ENCODE peak calls at places on chromosome 6, in nine cellular contexts. One of them, this sample, is unnamed.

GRCh38 chr6:36252005-36252404 is 17.9 kb upstream of the PNPLA1 start:
- DNase-seq in psoas muscle: no peak
- DNase-seq in astrocyte of the cerebellum: no peak
- DNase-seq in CD8-positive, alpha-beta memory T cell: no peak
- DNase-seq in heart right ventricle: no peak
- DNase-seq in endodermal cell: no peak
- DNase-seq in GM23248: no peak
- DNase-seq in fibroblast of the aortic adventitia: peak
- DNase-seq in small intestine: no peak
- DNase-seq in this sample: no peak

GRCh38 chr6:42454428-42454791 is 2.7 kb upstream of the TRERF1 start:
- DNase-seq in psoas muscle: peak
- DNase-seq in astrocyte of the cerebellum: no peak
- DNase-seq in CD8-positive, alpha-beta memory T cell: no peak
- DNase-seq in heart right ventricle: peak
- DNase-seq in endodermal cell: peak
- DNase-seq in GM23248: peak
- DNase-seq in fibroblast of the aortic adventitia: peak
- DNase-seq in small intestine: peak
- DNase-seq in this sample: no peak

GRCh38 chr6:67717281-67717680 is 917.8 kb upstream of the ADGRB3 start:
- DNase-seq in psoas muscle: no peak
- DNase-seq in astrocyte of the cerebellum: no peak
- DNase-seq in CD8-positive, alpha-beta memory T cell: no peak
- DNase-seq in heart right ventricle: no peak
- DNase-seq in endodermal cell: no peak
- DNase-seq in GM23248: no peak
- DNase-seq in fibroblast of the aortic adventitia: peak
- DNase-seq in small intestine: no peak
- DNase-seq in this sample: no peak

GRCh38 chr6:28646650-28647049 is 121.0 kb downstream of the GPX5 start:
- DNase-seq in psoas muscle: no peak
- DNase-seq in astrocyte of the cerebellum: no peak
- DNase-seq in CD8-positive, alpha-beta memory T cell: no peak
- DNase-seq in heart right ventricle: no peak
- DNase-seq in endodermal cell: no peak
- DNase-seq in GM23248: no peak
- DNase-seq in fibroblast of the aortic adventitia: no peak
- DNase-seq in small intestine: no peak
- DNase-seq in this sample: no peak

GRCh38 chr6:24329451-24329850 is 28.4 kb downstream of the DCDC2 start:
- DNase-seq in psoas muscle: no peak
- DNase-seq in astrocyte of the cerebellum: no peak
- DNase-seq in CD8-positive, alpha-beta memory T cell: no peak
- DNase-seq in heart right ventricle: no peak
- DNase-seq in endodermal cell: no peak
- DNase-seq in GM23248: peak
- DNase-seq in fibroblast of the aortic adventitia: no peak
- DNase-seq in small intestine: no peak
- DNase-seq in this sample: no peak

GRCh38 chr6:31352497-31353368 is 4.2 kb downstream of the HLA-B start:
- DNase-seq in psoas muscle: no peak
- DNase-seq in astrocyte of the cerebellum: no peak
- DNase-seq in CD8-positive, alpha-beta memory T cell: peak
- DNase-seq in heart right ventricle: no peak
- DNase-seq in endodermal cell: no peak
- DNase-seq in GM23248: no peak
- DNase-seq in fibroblast of the aortic adventitia: no peak
- DNase-seq in small intestine: no peak
- DNase-seq in this sample: peak

GRCh38 chr6:48476257-48476656 is 365.3 kb upstream of the PTCHD4 start:
- DNase-seq in psoas muscle: no peak
- DNase-seq in astrocyte of the cerebellum: peak
- DNase-seq in CD8-positive, alpha-beta memory T cell: no peak
- DNase-seq in heart right ventricle: no peak
- DNase-seq in endodermal cell: peak
- DNase-seq in GM23248: peak
- DNase-seq in fibroblast of the aortic adventitia: peak
- DNase-seq in small intestine: no peak
- DNase-seq in this sample: no peak

GRCh38 chr6:24709014-24709711 is 9.8 kb downstream of the C6orf62 start:
- DNase-seq in psoas muscle: no peak
- DNase-seq in astrocyte of the cerebellum: no peak
- DNase-seq in CD8-positive, alpha-beta memory T cell: no peak
- DNase-seq in heart right ventricle: no peak
- DNase-seq in endodermal cell: no peak
- DNase-seq in GM23248: no peak
- DNase-seq in fibroblast of the aortic adventitia: no peak
- DNase-seq in small intestine: no peak
- DNase-seq in this sample: no peak

GRCh38 chr6:116223355-116223754 is 30.5 kb downstream of the TSPYL4 start:
- DNase-seq in psoas muscle: no peak
- DNase-seq in astrocyte of the cerebellum: no peak
- DNase-seq in CD8-positive, alpha-beta memory T cell: no peak
- DNase-seq in heart right ventricle: no peak
- DNase-seq in endodermal cell: no peak
- DNase-seq in GM23248: no peak
- DNase-seq in fibroblast of the aortic adventitia: no peak
- DNase-seq in small intestine: no peak
- DNase-seq in this sample: no peak

GRCh38 chr6:43669050-43669921 is 18.3 kb downstream of the MRPS18A start:
- DNase-seq in psoas muscle: peak
- DNase-seq in astrocyte of the cerebellum: no peak
- DNase-seq in CD8-positive, alpha-beta memory T cell: no peak
- DNase-seq in heart right ventricle: peak
- DNase-seq in endodermal cell: peak
- DNase-seq in GM23248: peak
- DNase-seq in fibroblast of the aortic adventitia: peak
- DNase-seq in small intestine: no peak
- DNase-seq in this sample: no peak

GRCh38 chr6:168703970-168704369 is 263.0 kb downstream of the SMOC2 start:
- DNase-seq in psoas muscle: no peak
- DNase-seq in astrocyte of the cerebellum: no peak
- DNase-seq in CD8-positive, alpha-beta memory T cell: no peak
- DNase-seq in heart right ventricle: no peak
- DNase-seq in endodermal cell: no peak
- DNase-seq in GM23248: no peak
- DNase-seq in fibroblast of the aortic adventitia: no peak
- DNase-seq in small intestine: no peak
- DNase-seq in this sample: no peak

GRCh38 chr6:28648035-28648877 is 122.6 kb downstream of the GPX5 start:
- DNase-seq in psoas muscle: no peak
- DNase-seq in astrocyte of the cerebellum: peak
- DNase-seq in CD8-positive, alpha-beta memory T cell: no peak
- DNase-seq in heart right ventricle: no peak
- DNase-seq in endodermal cell: peak
- DNase-seq in GM23248: peak
- DNase-seq in fibroblast of the aortic adventitia: peak
- DNase-seq in small intestine: peak
- DNase-seq in this sample: peak

GRCh38 chr6:128600397-128600951 is 80.1 kb upstream of the PTPRK start:
- DNase-seq in psoas muscle: no peak
- DNase-seq in astrocyte of the cerebellum: peak
- DNase-seq in CD8-positive, alpha-beta memory T cell: no peak
- DNase-seq in heart right ventricle: no peak
- DNase-seq in endodermal cell: no peak
- DNase-seq in GM23248: peak
- DNase-seq in fibroblast of the aortic adventitia: peak
- DNase-seq in small intestine: no peak
- DNase-seq in this sample: no peak

GRCh38 chr6:126143650-126144260 is 157.4 kb downstream of the TRMT11 start:
- DNase-seq in psoas muscle: no peak
- DNase-seq in astrocyte of the cerebellum: no peak
- DNase-seq in CD8-positive, alpha-beta memory T cell: no peak
- DNase-seq in heart right ventricle: no peak
- DNase-seq in endodermal cell: no peak
- DNase-seq in GM23248: no peak
- DNase-seq in fibroblast of the aortic adventitia: peak
- DNase-seq in small intestine: no peak
- DNase-seq in this sample: no peak

GRCh38 chr6:7726416-7727149 is 684 bp downstream of the BMP6 start:
- DNase-seq in psoas muscle: peak
- DNase-seq in astrocyte of the cerebellum: no peak
- DNase-seq in CD8-positive, alpha-beta memory T cell: no peak
- DNase-seq in heart right ventricle: peak
- DNase-seq in endodermal cell: peak
- DNase-seq in GM23248: peak
- DNase-seq in fibroblast of the aortic adventitia: peak
- DNase-seq in small intestine: no peak
- DNase-seq in this sample: no peak

GRCh38 chr6:61809004-61809595 is 476.9 kb downstream of the KHDRBS2 start:
- DNase-seq in psoas muscle: no peak
- DNase-seq in astrocyte of the cerebellum: no peak
- DNase-seq in CD8-positive, alpha-beta memory T cell: no peak
- DNase-seq in heart right ventricle: no peak
- DNase-seq in endodermal cell: no peak
- DNase-seq in GM23248: peak
- DNase-seq in fibroblast of the aortic adventitia: no peak
- DNase-seq in small intestine: peak
- DNase-seq in this sample: no peak

GRCh38 chr6:14727494-14728395 is 518.1 kb upstream of the JARID2 start:
- DNase-seq in psoas muscle: no peak
- DNase-seq in astrocyte of the cerebellum: no peak
- DNase-seq in CD8-positive, alpha-beta memory T cell: no peak
- DNase-seq in heart right ventricle: no peak
- DNase-seq in endodermal cell: peak
- DNase-seq in GM23248: no peak
- DNase-seq in fibroblast of the aortic adventitia: no peak
- DNase-seq in small intestine: no peak
- DNase-seq in this sample: no peak

GRCh38 chr6:137724495-137725211 is 142.4 kb upstream of the TNFAIP3 start:
- DNase-seq in psoas muscle: peak
- DNase-seq in astrocyte of the cerebellum: no peak
- DNase-seq in CD8-positive, alpha-beta memory T cell: no peak
- DNase-seq in heart right ventricle: peak
- DNase-seq in endodermal cell: no peak
- DNase-seq in GM23248: no peak
- DNase-seq in fibroblast of the aortic adventitia: no peak
- DNase-seq in small intestine: no peak
- DNase-seq in this sample: no peak

GRCh38 chr6:170283212-170284081 is 7.4 kb downstream of the DLL1 start:
- DNase-seq in psoas muscle: no peak
- DNase-seq in astrocyte of the cerebellum: no peak
- DNase-seq in CD8-positive, alpha-beta memory T cell: no peak
- DNase-seq in heart right ventricle: no peak
- DNase-seq in endodermal cell: peak
- DNase-seq in GM23248: no peak
- DNase-seq in fibroblast of the aortic adventitia: no peak
- DNase-seq in small intestine: no peak
- DNase-seq in this sample: no peak

GRCh38 chr6:41527721-41528408 is 18.3 kb upstream of the FOXP4 start:
- DNase-seq in psoas muscle: no peak
- DNase-seq in astrocyte of the cerebellum: no peak
- DNase-seq in CD8-positive, alpha-beta memory T cell: no peak
- DNase-seq in heart right ventricle: no peak
- DNase-seq in endodermal cell: peak
- DNase-seq in GM23248: peak
- DNase-seq in fibroblast of the aortic adventitia: peak
- DNase-seq in small intestine: peak
- DNase-seq in this sample: no peak

GRCh38 chr6:161021543-161021942 is 30.0 kb downstream of the MAP3K4 start:
- DNase-seq in psoas muscle: no peak
- DNase-seq in astrocyte of the cerebellum: no peak
- DNase-seq in CD8-positive, alpha-beta memory T cell: no peak
- DNase-seq in heart right ventricle: no peak
- DNase-seq in endodermal cell: no peak
- DNase-seq in GM23248: no peak
- DNase-seq in fibroblast of the aortic adventitia: no peak
- DNase-seq in small intestine: no peak
- DNase-seq in this sample: no peak

GRCh38 chr6:81820979-81821378 is 68.5 kb upstream of the TENT5A start:
- DNase-seq in psoas muscle: no peak
- DNase-seq in astrocyte of the cerebellum: peak
- DNase-seq in CD8-positive, alpha-beta memory T cell: no peak
- DNase-seq in heart right ventricle: no peak
- DNase-seq in endodermal cell: no peak
- DNase-seq in GM23248: no peak
- DNase-seq in fibroblast of the aortic adventitia: no peak
- DNase-seq in small intestine: peak
- DNase-seq in this sample: no peak

GRCh38 chr6:20069130-20069529 is 143.1 kb downstream of the MBOAT1 start:
- DNase-seq in psoas muscle: no peak
- DNase-seq in astrocyte of the cerebellum: no peak
- DNase-seq in CD8-positive, alpha-beta memory T cell: no peak
- DNase-seq in heart right ventricle: no peak
- DNase-seq in endodermal cell: no peak
- DNase-seq in GM23248: no peak
- DNase-seq in fibroblast of the aortic adventitia: no peak
- DNase-seq in small intestine: no peak
- DNase-seq in this sample: no peak
- H3K4me3 ChIP-seq in psoas muscle: no peak
- H3K4me3 ChIP-seq in astrocyte of the cerebellum: no peak
- H3K4me3 ChIP-seq in CD8-positive, alpha-beta memory T cell: no peak
- H3K4me3 ChIP-seq in heart right ventricle: no peak
- H3K4me3 ChIP-seq in endodermal cell: no peak
- H3K4me3 ChIP-seq in GM23248: no peak
- H3K4me3 ChIP-seq in fibroblast of the aortic adventitia: no peak
- H3K4me3 ChIP-seq in small intestine: no peak
- H3K4me3 ChIP-seq in this sample: no peak

GRCh38 chr6:9100869-9101575 is 665.7 kb upstream of the SLC35B3 start:
- DNase-seq in psoas muscle: no peak
- DNase-seq in astrocyte of the cerebellum: no peak
- DNase-seq in CD8-positive, alpha-beta memory T cell: no peak
- DNase-seq in heart right ventricle: no peak
- DNase-seq in endodermal cell: no peak
- DNase-seq in GM23248: no peak
- DNase-seq in fibroblast of the aortic adventitia: no peak
- DNase-seq in small intestine: no peak
- DNase-seq in this sample: no peak
- H3K4me3 ChIP-seq in psoas muscle: no peak
- H3K4me3 ChIP-seq in astrocyte of the cerebellum: no peak
- H3K4me3 ChIP-seq in CD8-positive, alpha-beta memory T cell: no peak
- H3K4me3 ChIP-seq in heart right ventricle: no peak
- H3K4me3 ChIP-seq in endodermal cell: no peak
- H3K4me3 ChIP-seq in GM23248: no peak
- H3K4me3 ChIP-seq in fibroblast of the aortic adventitia: no peak
- H3K4me3 ChIP-seq in small intestine: no peak
- H3K4me3 ChIP-seq in this sample: no peak

DNA sequence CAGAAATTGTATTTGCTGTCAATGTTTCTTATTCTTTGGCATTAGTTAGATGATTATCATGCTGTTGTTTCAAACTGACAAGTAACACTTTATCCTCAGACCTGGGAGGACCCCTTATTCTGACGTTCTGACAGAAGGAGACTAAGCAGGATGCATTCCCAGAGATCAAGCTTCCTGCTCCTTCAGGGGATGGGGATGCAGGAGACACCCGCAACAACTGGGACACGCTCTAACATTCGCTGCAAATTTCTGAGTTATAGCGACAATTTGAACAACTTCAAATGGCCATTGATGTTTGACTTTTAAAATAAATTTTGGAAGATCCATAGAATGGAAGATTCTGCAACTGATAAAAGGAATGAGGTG is 69.0 kb upstream of the ZNF184 start:
- DNase-seq in psoas muscle: no peak
- DNase-seq in astrocyte of the cerebellum: no peak
- DNase-seq in CD8-positive, alpha-beta memory T cell: no peak
- DNase-seq in heart right ventricle: no peak
- DNase-seq in endodermal cell: no peak
- DNase-seq in GM23248: no peak
- DNase-seq in fibroblast of the aortic adventitia: no peak
- DNase-seq in small intestine: no peak
- DNase-seq in this sample: no peak
- H3K4me3 ChIP-seq in psoas muscle: no peak
- H3K4me3 ChIP-seq in astrocyte of the cerebellum: no peak
- H3K4me3 ChIP-seq in CD8-positive, alpha-beta memory T cell: no peak
- H3K4me3 ChIP-seq in heart right ventricle: no peak
- H3K4me3 ChIP-seq in endodermal cell: peak
- H3K4me3 ChIP-seq in GM23248: no peak
- H3K4me3 ChIP-seq in fibroblast of the aortic adventitia: no peak
- H3K4me3 ChIP-seq in small intestine: no peak
- H3K4me3 ChIP-seq in this sample: no peak

GRCh38 chr6:123803456-123803861 is 206 bp upstream of the NKAIN2 start:
- DNase-seq in psoas muscle: no peak
- DNase-seq in astrocyte of the cerebellum: no peak
- DNase-seq in CD8-positive, alpha-beta memory T cell: no peak
- DNase-seq in heart right ventricle: no peak
- DNase-seq in endodermal cell: no peak
- DNase-seq in GM23248: peak
- DNase-seq in fibroblast of the aortic adventitia: no peak
- DNase-seq in small intestine: no peak
- DNase-seq in this sample: no peak
- H3K4me3 ChIP-seq in psoas muscle: peak
- H3K4me3 ChIP-seq in astrocyte of the cerebellum: peak
- H3K4me3 ChIP-seq in CD8-positive, alpha-beta memory T cell: no peak
- H3K4me3 ChIP-seq in heart right ventricle: peak
- H3K4me3 ChIP-seq in endodermal cell: peak
- H3K4me3 ChIP-seq in GM23248: peak
- H3K4me3 ChIP-seq in fibroblast of the aortic adventitia: peak
- H3K4me3 ChIP-seq in small intestine: peak
- H3K4me3 ChIP-seq in this sample: no peak